ENCODE peak calls at places on chromosomes 11 and 22, in four cellular contexts. T is IMR-90, X is endothelial cell of umbilical vein, J is K562. F is an unnamed sample. For H3K9me1, the result is how much of the 10 kb centered on the place peaks cover.

GRCh38 chr22:38247713-38248112 is 25.1 kb downstream of the TMEM184B start:
- DNase-seq in T (no peak), X (no peak), J (no peak), F (no peak)

GRCh38 chr11:113373981-113374560 is 13.5 kb upstream of the ANKK1 start:
- DNase-seq in J (peak), T (no peak), X (no peak), F (no peak)

GRCh38 chr22:17781319-17782031 is 7.2 kb upstream of the BID start:
- DNase-seq in T (peak), J (no peak), X (peak), F (peak)

GRCh38 chr11:71388637-71389235 is 59.5 kb downstream of the DHCR7 start:
- DNase-seq in T (no peak), J (no peak), X (no peak), F (no peak)

GRCh38 chr22:39524089-39524752 is 3.9 kb downstream of the ATF4 start:
- DNase-seq in J (no peak), T (no peak), X (no peak), F (no peak)

GRCh38 chr11:71466358-71466757 is 13.4 kb downstream of the NADSYN1 start:
- DNase-seq in J (no peak), T (no peak), X (no peak), F (no peak)

GRCh38 chr11:77799338-77799737 is 21.2 kb downstream of the RSF1 start:
- DNase-seq in X (no peak), T (no peak), J (no peak), F (no peak)

GRCh38 chr11:61266602-61267001 is 25.6 kb downstream of the PGA5 start:
- DNase-seq in T (no peak), J (peak), X (no peak), F (no peak)

GRCh38 chr22:29260601-29261315 is 7.0 kb downstream of the RHBDD3 start:
- DNase-seq in T (no peak), J (no peak), X (no peak), F (no peak)

GRCh38 chr11:75597636-75598035 is 35.6 kb downstream of the SERPINH1 start:
- DNase-seq in T (no peak), J (peak), X (peak), F (no peak)

GRCh38 chr11:124586247-124586860 is 16.6 kb downstream of the OR8A1 start:
- DNase-seq in J (peak), T (peak), X (peak), F (no peak)

GRCh38 chr11:68889948-68890446 is 13.6 kb downstream of the MRPL21 start:
- DNase-seq in T (peak), X (no peak), J (peak), F (no peak)

GRCh38 chr11:64643927-64644326 is 52.9 kb downstream of the SLC22A12 start:
- DNase-seq in X (no peak), T (no peak), J (no peak), F (no peak)

GRCh38 chr11:22920939-22921565 is 60.8 kb upstream of the CCDC179 start:
- DNase-seq in X (peak), T (peak), J (peak), F (no peak)

GRCh38 chr22:37784829-37785495 is 22.8 kb upstream of the GCAT start:
- DNase-seq in J (no peak), X (no peak), T (no peak), F (no peak)

GRCh38 chr11:109641549-109641948 is 219.6 kb downstream of the C11orf87 start:
- DNase-seq in J (no peak), T (peak), X (no peak), F (no peak)

GRCh38 chr22:39214383-39215069 is 30.3 kb downstream of the PDGFB start:
- DNase-seq in T (peak), J (no peak), X (no peak), F (peak)

GRCh38 chr11:72793081-72793451 is 781 bp downstream of the STARD10 start:
- DNase-seq in J (no peak), X (no peak), T (no peak), F (no peak)

GRCh38 chr22:43014062-43014875 is 680 bp downstream of the PACSIN2 start:
- DNase-seq in X (peak), J (peak), T (no peak), F (no peak)

GRCh38 chr11:106389096-106389495 is 311.6 kb downstream of the AASDHPPT start:
- DNase-seq in X (no peak), T (peak), J (no peak), F (no peak)

GRCh38 chr11:75275581-75275980 is 35.0 kb downstream of the TPBGL start:
- DNase-seq in T (peak), J (no peak), X (peak), F (no peak)

GRCh38 chr11:65216830-65217229 is 35.1 kb downstream of the CAPN1 start:
- DNase-seq in X (no peak), T (no peak), J (no peak), F (no peak)

GRCh38 chr22:46942816-46943783 is 180.7 kb downstream of the TBC1D22A start:
- DNase-seq in T (no peak), X (peak), J (no peak), F (no peak)

GRCh38 chr11:68660066-68660810 is 24.1 kb upstream of the GAL start:
- DNase-seq in J (no peak), T (no peak), X (no peak), F (no peak)

GRCh38 chr11:24935059-24935458 is 438.2 kb downstream of the LUZP2 start:
- DNase-seq in J (no peak), X (no peak), T (peak), F (no peak)

GRCh38 chr11:47773882-47774281 is 6.7 kb upstream of the FNBP4 start:
- DNase-seq in J (no peak), T (no peak), X (no peak), F (no peak)

GRCh38 chr11:134483857-134484256 is 71.8 kb upstream of the B3GAT1 start:
- DNase-seq in X (no peak), J (no peak), T (no peak), F (no peak)
- TF ChIP-seq CTCF in X (no peak), J (no peak), T (no peak), F (no peak)

DNA sequence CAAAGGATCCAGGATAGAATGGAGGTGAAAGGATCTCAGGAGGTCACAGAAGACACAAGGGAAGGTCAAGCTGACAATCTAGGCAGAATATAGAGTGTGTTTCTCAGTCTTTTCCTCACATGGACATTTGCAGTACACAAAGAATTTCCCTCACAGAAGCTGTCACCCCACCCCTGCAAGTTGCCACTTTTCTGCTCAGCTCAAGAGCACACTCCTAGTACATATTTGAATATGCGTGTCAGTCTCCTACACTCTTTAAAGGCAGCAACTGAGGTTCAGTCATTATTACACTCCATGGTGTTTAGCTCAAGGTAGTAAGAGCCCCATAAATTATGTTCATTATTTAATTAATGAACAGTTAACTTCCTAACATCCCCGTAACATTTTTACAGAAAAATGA is 59.1 kb downstream of the ETS1 start:
- DNase-seq in J (no peak), T (no peak), X (no peak), F (no peak)
- H3K9me1 ChIP-seq in J (under half), T (under half), X (under half), F (under half)

GRCh38 chr11:568306-569259 is 7.7 kb upstream of the PHRF1 start:
- DNase-seq in J (peak), X (peak), T (peak), F (peak)

GRCh38 chr11:565921-566509 is 5.2 kb downstream of the RASSF7 start:
- DNase-seq in X (no peak), J (no peak), T (no peak), F (no peak)

GRCh38 chr11:569273-569885 is 6.9 kb upstream of the PHRF1 start:
- DNase-seq in J (no peak), T (no peak), X (no peak), F (no peak)

GRCh38 chr11:567036-567628 is 6.4 kb downstream of the RASSF7 start:
- DNase-seq in X (no peak), T (no peak), J (no peak), F (no peak)

DNA sequence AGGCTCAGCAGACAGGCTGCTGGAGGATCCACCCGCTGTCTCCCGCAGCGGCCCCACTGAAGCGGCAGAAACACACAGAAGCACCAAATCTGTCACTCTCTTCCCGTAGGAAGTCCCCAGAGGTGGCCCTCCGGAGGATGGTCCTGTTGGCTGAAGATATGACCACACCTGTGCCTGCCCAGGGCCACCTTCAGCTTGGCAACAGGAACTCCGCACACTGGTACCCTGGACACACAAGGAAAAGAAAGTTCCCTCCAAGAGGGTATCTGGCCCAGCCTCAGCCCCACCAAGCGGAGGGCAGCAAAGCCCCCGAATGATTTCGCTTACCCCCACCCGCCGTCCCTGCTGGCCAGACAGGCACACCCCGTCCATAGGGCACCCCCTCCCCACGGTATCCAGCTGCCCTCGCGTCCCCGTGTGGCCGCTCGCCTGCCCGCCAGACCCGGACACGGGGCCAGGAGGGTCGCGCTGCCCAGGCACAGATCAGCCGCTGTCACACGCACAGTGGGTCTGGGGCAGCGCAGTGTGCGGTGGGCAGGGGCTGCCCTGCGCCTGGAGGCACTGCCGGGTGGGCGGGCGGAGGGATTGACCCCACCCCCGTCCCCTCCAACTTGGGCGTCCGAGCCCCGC is 7.0 kb downstream of the RASSF7 start:
- DNase-seq in X (no peak), T (no peak), J (no peak), F (no peak)
- TF ChIP-seq CTCF in X (no peak), T (no peak), J (no peak), F (no peak)

GRCh38 chr11:111870113-111870512 is 1.3 kb downstream of the ALG9 start:
- DNase-seq in J (no peak), X (no peak), T (no peak), F (no peak)

GRCh38 chr11:111870522-111870886 is 877 bp downstream of the ALG9 start:
- DNase-seq in T (no peak), J (no peak), X (no peak), F (no peak)

GRCh38 chr11:111870887-111871692 is at the start of gene ALG9:
- DNase-seq in T (peak), X (peak), J (peak), F (no peak)

DNA sequence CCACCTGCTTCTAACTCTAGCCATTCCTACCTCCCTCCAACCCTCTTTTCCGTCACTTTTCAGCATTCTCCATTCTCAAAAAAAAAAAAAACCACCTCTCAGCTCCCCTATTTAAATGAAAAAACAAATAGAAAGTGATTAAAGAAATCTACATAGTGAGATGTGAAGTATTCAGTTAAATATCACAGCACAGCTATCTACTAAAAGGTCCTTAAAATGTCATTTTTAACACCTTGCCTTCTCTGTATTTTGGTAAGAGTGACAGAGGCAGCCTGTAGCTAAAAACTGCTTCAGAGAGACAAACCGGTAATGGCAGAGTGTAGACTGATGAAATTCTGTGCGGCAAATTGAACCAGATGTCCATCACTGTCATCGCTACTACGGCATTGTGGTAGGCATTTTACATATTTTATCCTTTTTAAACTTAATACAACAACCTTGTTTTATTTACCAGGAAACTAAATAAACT is 346 bp upstream of the ALG9 start:
- DNase-seq in T (no peak), X (no peak), J (peak), F (no peak)
- H3K9me1 ChIP-seq in T (under half), X (under half), J (under half), F (under half)

GRCh38 chr22:31678748-31679147 is 16.7 kb upstream of the PISD start:
- DNase-seq in X (no peak), J (no peak), T (no peak), F (no peak)

GRCh38 chr22:31680764-31681624 is 19.0 kb upstream of the PISD start:
- DNase-seq in T (peak), J (no peak), X (no peak), F (no peak)

GRCh38 chr22:31681625-31682345 is 19.8 kb upstream of the PISD start:
- DNase-seq in T (peak), J (no peak), X (no peak), F (no peak)

DNA sequence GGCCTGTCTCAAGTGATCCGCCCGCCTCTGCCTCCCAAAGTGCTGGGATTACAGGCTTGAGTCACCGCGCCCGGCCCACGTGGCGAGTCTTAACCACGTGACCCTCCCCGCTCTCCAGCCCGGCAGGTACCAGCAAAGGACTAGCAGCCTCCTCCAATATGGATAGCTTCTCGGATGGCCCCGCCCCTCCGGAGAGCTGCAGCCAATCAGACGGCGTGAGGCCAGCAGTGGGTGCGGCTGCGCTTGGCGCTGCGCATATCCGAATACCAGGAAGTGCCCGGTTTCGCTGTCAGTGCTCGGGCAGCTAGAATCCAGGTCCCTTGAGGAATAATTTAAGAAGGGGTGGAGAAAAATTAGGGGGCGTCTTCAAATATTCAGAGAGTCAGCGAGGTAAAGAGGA is 14.7 kb upstream of the PISD start:
- DNase-seq in X (peak), T (peak), J (no peak), F (peak)
- TF ChIP-seq CTCF in X (no peak), T (no peak), J (no peak), F (no peak)

F was measured in keratinocyte.